ENCODE peak calls at places on chromosomes 2 and 18, in nine cellular contexts. S is body of pancreas; I is right cardiac atrium; D is stimulated activated CD4-positive, alpha-beta T cell treated with anti-CD3 and anti-CD28 coated beads, Interleukin-2, amount 100 ng/mL, for 48 hours; G is NCI-H1417; R is kidney; Y is astrocyte of the spinal cord; K is iris pigment epithelial cell; L is AG08395. Z is an unnamed sample.

GRCh38 chr2:155546715-155547555 is 785.6 kb downstream of the NR4A2 start:
- DNase-seq in S (no peak), I (no peak), D (no peak), G (no peak), R (no peak), Y (peak), K (peak), L (no peak), Z (no peak)

GRCh38 chr2:196149926-196150325 is 21.5 kb downstream of the STK17B start:
- DNase-seq in S (no peak), I (no peak), D (no peak), G (no peak), R (no peak), Y (no peak), K (no peak), L (no peak), Z (no peak)

GRCh38 chr18:26021061-26021754 is 69.2 kb downstream of the SS18 start:
- DNase-seq in S (no peak), I (no peak), D (no peak), G (no peak), R (no peak), Y (no peak), K (no peak), L (no peak), Z (no peak)

GRCh38 chr2:53568463-53568862 is 199.1 kb upstream of the CHAC2 start:
- DNase-seq in S (no peak), I (no peak), D (no peak), G (no peak), R (no peak), Y (no peak), K (peak), L (no peak), Z (no peak)

GRCh38 chr2:43846140-43846793 is 7.5 kb downstream of the ABCG8 start:
- DNase-seq in S (no peak), I (no peak), D (no peak), G (no peak), R (no peak), Y (no peak), K (no peak), L (peak), Z (no peak)

GRCh38 chr2:134280726-134281125 is 26.9 kb downstream of the MGAT5 start:
- DNase-seq in S (no peak), I (no peak), D (no peak), G (no peak), R (no peak), Y (no peak), K (no peak), L (no peak), Z (no peak)

GRCh38 chr18:55084546-55084945 is 125.3 kb upstream of the CCDC68 start:
- DNase-seq in S (no peak), I (no peak), D (no peak), G (no peak), R (no peak), Y (no peak), K (no peak), L (no peak), Z (no peak)

GRCh38 chr2:65367517-65367916 is 64.9 kb downstream of the SPRED2 start:
- DNase-seq in S (peak), I (no peak), D (no peak), G (peak), R (no peak), Y (peak), K (peak), L (peak), Z (no peak)

GRCh38 chr2:215531284-215531683 is 95.4 kb upstream of the FN1 start:
- DNase-seq in S (no peak), I (no peak), D (no peak), G (no peak), R (no peak), Y (peak), K (peak), L (no peak), Z (no peak)

GRCh38 chr2:99977947-99978346 is 164.4 kb downstream of the AFF3 start:
- DNase-seq in S (no peak), I (no peak), D (no peak), G (no peak), R (no peak), Y (no peak), K (no peak), L (no peak), Z (no peak)

GRCh38 chr2:62270728-62271127 is 74.8 kb downstream of the B3GNT2 start:
- DNase-seq in S (peak), I (peak), D (no peak), G (no peak), R (peak), Y (peak), K (peak), L (no peak), Z (peak)

GRCh38 chr2:3325458-3326181 is 52.0 kb downstream of the EIPR1 start:
- DNase-seq in S (no peak), I (no peak), D (no peak), G (no peak), R (no peak), Y (no peak), K (no peak), L (no peak), Z (no peak)

GRCh38 chr2:120818441-120818920 is 82.8 kb downstream of the GLI2 start:
- DNase-seq in S (peak), I (peak), D (no peak), G (no peak), R (peak), Y (peak), K (peak), L (peak), Z (no peak)

GRCh38 chr2:236010920-236011685 is 157.1 kb downstream of the GBX2 start:
- DNase-seq in S (no peak), I (no peak), D (no peak), G (no peak), R (no peak), Y (no peak), K (no peak), L (no peak), Z (no peak)

GRCh38 chr2:8566788-8567468 is 114.9 kb upstream of the ID2 start:
- DNase-seq in S (no peak), I (no peak), D (no peak), G (peak), R (no peak), Y (no peak), K (no peak), L (no peak), Z (no peak)

GRCh38 chr2:39141346-39142011 is 20.6 kb upstream of the SOS1 start:
- DNase-seq in S (no peak), I (no peak), D (no peak), G (no peak), R (no peak), Y (no peak), K (no peak), L (no peak), Z (no peak)

GRCh38 chr2:96729748-96730147 is 10.1 kb downstream of the LMAN2L start:
- DNase-seq in S (no peak), I (no peak), D (no peak), G (no peak), R (no peak), Y (no peak), K (no peak), L (no peak), Z (no peak)